ENCODE peak calls at places on chromosomes 5 and 9, in seven cellular contexts. One of them, this sample, is unnamed.

GRCh38 chr5:163735069-163735468 is 229.7 kb downstream of the MAT2B start:
- DNase-seq in stimulated activated CD4-positive, alpha-beta T cell treated with anti-CD3 and anti-CD28 coated beads, Interleukin-12 subunit alpha, Interleukin-12 subunit beta, amount 100 ng/mL, for 4 hours: no peak
- DNase-seq in hippocampal formation: no peak
- DNase-seq in NCI-H1417 treated with DMSO at 0.1 percent for 48 hours: no peak
- DNase-seq in neural crest cell: no peak
- DNase-seq in GM03348: no peak
- DNase-seq in coronary artery: no peak
- DNase-seq in this sample: no peak

GRCh38 chr5:102922839-102923477 is 167.9 kb downstream of the PAM start:
- DNase-seq in stimulated activated CD4-positive, alpha-beta T cell treated with anti-CD3 and anti-CD28 coated beads, Interleukin-12 subunit alpha, Interleukin-12 subunit beta, amount 100 ng/mL, for 4 hours: no peak
- DNase-seq in hippocampal formation: no peak
- DNase-seq in coronary artery: no peak
- DNase-seq in NCI-H1417 treated with DMSO at 0.1 percent for 48 hours: no peak
- DNase-seq in GM03348: peak
- DNase-seq in neural crest cell: no peak
- DNase-seq in this sample: peak

GRCh38 chr9:134424818-134425217 is 98.6 kb downstream of the RXRA start:
- DNase-seq in neural crest cell: no peak
- DNase-seq in GM03348: no peak
- DNase-seq in NCI-H1417 treated with DMSO at 0.1 percent for 48 hours: no peak
- DNase-seq in coronary artery: no peak
- DNase-seq in stimulated activated CD4-positive, alpha-beta T cell treated with anti-CD3 and anti-CD28 coated beads, Interleukin-12 subunit alpha, Interleukin-12 subunit beta, amount 100 ng/mL, for 4 hours: no peak
- DNase-seq in hippocampal formation: no peak
- DNase-seq in this sample: no peak

GRCh38 chr5:177470759-177471536 is 2.5 kb downstream of the DBN1 start:
- DNase-seq in NCI-H1417 treated with DMSO at 0.1 percent for 48 hours: no peak
- DNase-seq in stimulated activated CD4-positive, alpha-beta T cell treated with anti-CD3 and anti-CD28 coated beads, Interleukin-12 subunit alpha, Interleukin-12 subunit beta, amount 100 ng/mL, for 4 hours: no peak
- DNase-seq in neural crest cell: no peak
- DNase-seq in coronary artery: no peak
- DNase-seq in GM03348: no peak
- DNase-seq in hippocampal formation: no peak
- DNase-seq in this sample: peak

GRCh38 chr9:130254753-130255637 is 10.6 kb upstream of the HMCN2 start:
- DNase-seq in hippocampal formation: no peak
- DNase-seq in coronary artery: peak
- DNase-seq in NCI-H1417 treated with DMSO at 0.1 percent for 48 hours: no peak
- DNase-seq in GM03348: no peak
- DNase-seq in neural crest cell: no peak
- DNase-seq in stimulated activated CD4-positive, alpha-beta T cell treated with anti-CD3 and anti-CD28 coated beads, Interleukin-12 subunit alpha, Interleukin-12 subunit beta, amount 100 ng/mL, for 4 hours: no peak
- DNase-seq in this sample: no peak

GRCh38 chr5:9716838-9717281 is 86.7 kb upstream of the TAS2R1 start:
- DNase-seq in GM03348: peak
- DNase-seq in NCI-H1417 treated with DMSO at 0.1 percent for 48 hours: no peak
- DNase-seq in neural crest cell: no peak
- DNase-seq in hippocampal formation: peak
- DNase-seq in coronary artery: no peak
- DNase-seq in stimulated activated CD4-positive, alpha-beta T cell treated with anti-CD3 and anti-CD28 coated beads, Interleukin-12 subunit alpha, Interleukin-12 subunit beta, amount 100 ng/mL, for 4 hours: no peak
- DNase-seq in this sample: peak

GRCh38 chr5:17123785-17124184 is 93.6 kb upstream of the BASP1 start:
- DNase-seq in neural crest cell: no peak
- DNase-seq in GM03348: no peak
- DNase-seq in coronary artery: no peak
- DNase-seq in NCI-H1417 treated with DMSO at 0.1 percent for 48 hours: no peak
- DNase-seq in stimulated activated CD4-positive, alpha-beta T cell treated with anti-CD3 and anti-CD28 coated beads, Interleukin-12 subunit alpha, Interleukin-12 subunit beta, amount 100 ng/mL, for 4 hours: no peak
- DNase-seq in hippocampal formation: no peak
- DNase-seq in this sample: no peak

GRCh38 chr9:134689320-134690181 is 47.9 kb downstream of the COL5A1 start:
- DNase-seq in NCI-H1417 treated with DMSO at 0.1 percent for 48 hours: no peak
- DNase-seq in neural crest cell: peak
- DNase-seq in stimulated activated CD4-positive, alpha-beta T cell treated with anti-CD3 and anti-CD28 coated beads, Interleukin-12 subunit alpha, Interleukin-12 subunit beta, amount 100 ng/mL, for 4 hours: peak
- DNase-seq in coronary artery: no peak
- DNase-seq in hippocampal formation: no peak
- DNase-seq in GM03348: peak
- DNase-seq in this sample: peak

GRCh38 chr5:83036991-83037390 is 40.2 kb downstream of the TMEM167A start:
- DNase-seq in NCI-H1417 treated with DMSO at 0.1 percent for 48 hours: no peak
- DNase-seq in coronary artery: no peak
- DNase-seq in hippocampal formation: no peak
- DNase-seq in GM03348: no peak
- DNase-seq in stimulated activated CD4-positive, alpha-beta T cell treated with anti-CD3 and anti-CD28 coated beads, Interleukin-12 subunit alpha, Interleukin-12 subunit beta, amount 100 ng/mL, for 4 hours: no peak
- DNase-seq in neural crest cell: no peak
- DNase-seq in this sample: no peak

GRCh38 chr5:68424799-68425537 is 209.4 kb downstream of the PIK3R1 start:
- DNase-seq in stimulated activated CD4-positive, alpha-beta T cell treated with anti-CD3 and anti-CD28 coated beads, Interleukin-12 subunit alpha, Interleukin-12 subunit beta, amount 100 ng/mL, for 4 hours: no peak
- DNase-seq in NCI-H1417 treated with DMSO at 0.1 percent for 48 hours: no peak
- DNase-seq in GM03348: peak
- DNase-seq in coronary artery: no peak
- DNase-seq in neural crest cell: no peak
- DNase-seq in hippocampal formation: no peak
- DNase-seq in this sample: peak

GRCh38 chr9:86707932-86708510 is 239.3 kb downstream of the GAS1 start:
- DNase-seq in NCI-H1417 treated with DMSO at 0.1 percent for 48 hours: no peak
- DNase-seq in hippocampal formation: no peak
- DNase-seq in GM03348: no peak
- DNase-seq in stimulated activated CD4-positive, alpha-beta T cell treated with anti-CD3 and anti-CD28 coated beads, Interleukin-12 subunit alpha, Interleukin-12 subunit beta, amount 100 ng/mL, for 4 hours: no peak
- DNase-seq in neural crest cell: no peak
- DNase-seq in coronary artery: no peak
- DNase-seq in this sample: no peak

GRCh38 chr9:80086386-80086785 is 514.6 kb downstream of the TLE4 start:
- DNase-seq in coronary artery: no peak
- DNase-seq in neural crest cell: no peak
- DNase-seq in hippocampal formation: no peak
- DNase-seq in stimulated activated CD4-positive, alpha-beta T cell treated with anti-CD3 and anti-CD28 coated beads, Interleukin-12 subunit alpha, Interleukin-12 subunit beta, amount 100 ng/mL, for 4 hours: no peak
- DNase-seq in NCI-H1417 treated with DMSO at 0.1 percent for 48 hours: no peak
- DNase-seq in GM03348: no peak
- DNase-seq in this sample: no peak

GRCh38 chr9:95341262-95342011 is 23.9 kb upstream of the FANCC start:
- DNase-seq in stimulated activated CD4-positive, alpha-beta T cell treated with anti-CD3 and anti-CD28 coated beads, Interleukin-12 subunit alpha, Interleukin-12 subunit beta, amount 100 ng/mL, for 4 hours: no peak
- DNase-seq in neural crest cell: no peak
- DNase-seq in NCI-H1417 treated with DMSO at 0.1 percent for 48 hours: no peak
- DNase-seq in GM03348: no peak
- DNase-seq in hippocampal formation: no peak
- DNase-seq in coronary artery: no peak
- DNase-seq in this sample: peak

This sample was measured in HCEC 1CT.